ENCODE peak calls at places on chromosomes 5 and 9, in five cellular contexts. B is OCI-LY7, G is BE2C, Q is SJSA1, M is upper lobe of right lung. I is an unnamed sample. For H3K4me1, the result is how much of the 10 kb centered on the place peaks cover.

GRCh38 chr9:32486839-32487562 is 39.0 kb downstream of the RIGI start:
- DNase-seq in M (no peak), B (no peak), Q (no peak), G (no peak), I (no peak)

GRCh38 chr5:3010301-3010952 is 258.9 kb upstream of the IRX2 start:
- DNase-seq in B (no peak), Q (no peak), M (peak), G (no peak), I (no peak)

GRCh38 chr5:116572375-116573278 is 2.0 kb downstream of the SEMA6A start:
- DNase-seq in M (peak), G (peak), B (no peak), Q (no peak), I (peak)

GRCh38 chr5:13403351-13403750 is 541.1 kb downstream of the DNAH5 start:
- DNase-seq in M (no peak), Q (no peak), B (no peak), G (no peak), I (no peak)

GRCh38 chr5:72210913-72211670 is 103.8 kb downstream of the MAP1B start:
- DNase-seq in B (no peak), G (peak), M (no peak), Q (peak), I (no peak)

GRCh38 chr5:131622633-131623032 is 12.4 kb downstream of the RAPGEF6 start:
- DNase-seq in Q (peak), G (no peak), M (no peak), B (no peak), I (no peak)

GRCh38 chr5:33257807-33258491 is 182.8 kb upstream of the TARS1 start:
- DNase-seq in Q (peak), M (no peak), B (no peak), G (no peak), I (no peak)

GRCh38 chr5:60323596-60323995 is 376.4 kb downstream of the DEPDC1B start:
- DNase-seq in Q (no peak), G (no peak), B (no peak), M (no peak), I (no peak)

GRCh38 chr5:156981481-156981880 is 18.5 kb upstream of the TIMD4 start:
- DNase-seq in G (no peak), M (no peak), B (peak), Q (no peak), I (no peak)

GRCh38 chr9:121780641-121781040 is 129.2 kb downstream of the DAB2IP start:
- DNase-seq in G (peak), M (no peak), B (no peak), Q (no peak), I (no peak)

GRCh38 chr5:132013711-132014110 is 2.3 kb upstream of the ACSL6 start:
- DNase-seq in B (no peak), Q (no peak), M (peak), G (no peak), I (peak)

GRCh38 chr9:111442360-111443027 is 41.7 kb downstream of the ECPAS start:
- DNase-seq in Q (no peak), M (no peak), B (no peak), G (no peak), I (no peak)

GRCh38 chr9:126781717-126782388 is 23.0 kb upstream of the ZBTB43 start:
- DNase-seq in G (peak), Q (peak), B (peak), M (peak), I (peak)

GRCh38 chr9:102514541-102514940 is 480.6 kb upstream of the CYLC2 start:
- DNase-seq in B (no peak), G (no peak), Q (no peak), M (no peak), I (no peak)

GRCh38 chr9:76561887-76562286 is 102.9 kb downstream of the GCNT1 start:
- DNase-seq in Q (no peak), G (no peak), M (no peak), B (peak), I (no peak)

GRCh38 chr5:76733049-76733417 is 17.1 kb downstream of the F2R start:
- DNase-seq in M (no peak), G (no peak), Q (no peak), B (no peak), I (no peak)

GRCh38 chr5:151427258-151427657 is 20.1 kb upstream of the SLC36A1 start:
- DNase-seq in Q (no peak), G (no peak), B (peak), M (no peak), I (no peak)

GRCh38 chr5:76689321-76690026 is 26.5 kb upstream of the F2R start:
- DNase-seq in B (no peak), G (no peak), Q (peak), M (no peak), I (no peak)

GRCh38 chr5:1130218-1130946 is 18.5 kb upstream of the SLC12A7 start:
- DNase-seq in Q (no peak), B (peak), G (no peak), M (peak), I (peak)

DNA sequence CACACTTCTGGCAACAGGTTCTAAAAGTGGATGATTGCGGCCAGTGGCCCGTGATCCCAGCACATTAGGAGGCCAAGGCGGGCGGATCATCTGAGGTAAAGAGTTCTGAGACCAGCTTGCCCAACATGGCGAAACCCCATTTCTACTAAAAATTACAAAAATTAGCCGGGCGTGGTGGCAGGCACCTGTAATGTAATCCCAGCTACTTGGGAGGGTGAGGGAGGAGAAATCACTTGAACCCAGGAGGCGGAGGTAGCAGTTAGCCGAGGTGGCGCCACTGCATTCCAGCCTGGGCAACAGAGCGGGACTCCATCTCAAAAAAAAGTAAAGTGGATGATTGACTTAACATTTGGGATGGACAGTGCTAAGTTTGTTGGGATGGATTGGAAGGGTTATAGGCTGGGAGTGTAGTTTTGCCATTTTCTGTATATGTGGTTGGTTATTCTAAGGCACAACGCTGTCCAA is 3.4 kb downstream of the MATR3 start:
- DNase-seq in G (no peak), Q (no peak), M (no peak), B (no peak), I (no peak)
- H3K4me3 ChIP-seq in G (no peak), Q (no peak), M (no peak), B (peak), I (no peak)

GRCh38 chr5:177311361-177311722 is 356 bp downstream of the MXD3 start:
- DNase-seq in B (peak), Q (peak), G (peak), M (no peak), I (peak)
- H3K4me1 ChIP-seq in B (half or more), Q (under half), G (under half), M (under half), I (under half)

DNA sequence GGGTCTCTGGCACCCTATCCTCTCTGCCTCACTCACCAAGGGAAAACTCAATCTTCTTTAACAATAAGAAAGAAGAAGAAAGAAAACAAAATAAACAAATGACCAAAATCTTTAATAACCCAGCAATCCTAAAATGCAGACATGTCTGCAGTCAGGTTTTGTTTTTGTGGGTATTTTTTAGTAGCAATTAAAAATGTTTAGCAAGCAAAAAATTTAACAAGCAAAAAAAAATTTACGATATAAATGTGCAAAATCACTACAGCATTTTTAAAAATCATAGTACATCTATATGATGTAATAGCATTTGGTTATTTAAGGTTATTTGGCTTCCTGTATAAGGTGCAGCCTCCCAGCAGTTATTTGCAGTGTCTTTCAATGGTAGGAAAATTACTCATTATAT is 151.3 kb upstream of the MAP3K1 start:
- DNase-seq in G (no peak), B (no peak), M (no peak), Q (no peak), I (no peak)
- H3K4me3 ChIP-seq in G (no peak), B (no peak), M (no peak), Q (no peak), I (no peak)

GRCh38 chr5:83864652-83865051 is 144.0 kb upstream of the HAPLN1 start:
- DNase-seq in M (no peak), Q (no peak), B (no peak), G (no peak), I (no peak)

GRCh38 chr5:83866191-83866590 is 145.5 kb upstream of the HAPLN1 start:
- DNase-seq in M (no peak), G (no peak), Q (no peak), B (no peak), I (no peak)

GRCh38 chr5:83865579-83865978 is 144.9 kb upstream of the HAPLN1 start:
- DNase-seq in Q (no peak), G (no peak), B (no peak), M (no peak), I (no peak)
- H3K4me1 ChIP-seq in Q (under half), G (under half), B (under half), M (under half), I (under half)

DNA sequence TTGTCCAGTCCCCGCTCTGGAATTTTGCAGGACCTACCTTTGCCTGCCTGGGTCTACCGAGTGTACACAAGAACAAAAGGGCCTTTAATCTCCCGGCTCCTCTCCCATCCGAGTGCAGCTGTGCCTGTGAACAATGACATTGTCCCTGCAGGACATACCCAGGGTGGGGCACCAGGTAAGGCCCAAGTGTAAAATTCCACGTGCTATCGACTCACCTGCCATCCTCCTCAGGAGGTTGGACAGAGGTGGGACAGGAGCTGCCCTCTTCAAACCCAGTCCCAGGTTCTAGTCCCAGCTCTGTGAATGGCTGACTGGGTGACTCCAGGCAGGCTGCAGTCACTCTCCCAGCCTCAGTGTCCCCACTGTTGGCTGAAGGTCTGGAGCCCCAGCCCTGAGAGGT is 159.6 kb upstream of the ALDH1B1 start:
- DNase-seq in M (peak), G (no peak), Q (no peak), B (no peak), I (no peak)
- H3K4me3 ChIP-seq in M (no peak), G (no peak), Q (no peak), B (no peak), I (no peak)

GRCh38 chr5:173926359-173926758 is 38.2 kb downstream of the CPEB4 start:
- DNase-seq in B (no peak), G (no peak), M (no peak), Q (no peak), I (no peak)

GRCh38 chr5:173925449-173926071 is 37.4 kb downstream of the CPEB4 start:
- DNase-seq in M (no peak), G (peak), Q (no peak), B (peak), I (no peak)

GRCh38 chr5:173924899-173925298 is 36.8 kb downstream of the CPEB4 start:
- DNase-seq in B (no peak), M (no peak), G (no peak), Q (no peak), I (no peak)

GRCh38 chr5:173932695-173933139 is 44.6 kb downstream of the CPEB4 start:
- DNase-seq in Q (no peak), B (no peak), G (no peak), M (no peak), I (no peak)

GRCh38 chr5:173928871-173929574 is 40.9 kb downstream of the CPEB4 start:
- DNase-seq in M (no peak), G (no peak), B (no peak), Q (no peak), I (no peak)
- H3K4me1 ChIP-seq in M (under half), G (under half), B (under half), Q (under half), I (under half)

I was measured in right lobe of liver.